ENCODE peak calls at places on chromosomes 1 and 21, in eight cellular contexts. U, I, W, O, E, X, G and B are unnamed samples.
A peak's percentile ranks its signal among the peaks of the same experiment; 100 is the strongest.

GRCh38 chr1:45925728-45926287 is 122.4 kb downstream of the MAST2 start:
- DNase-seq in X (no peak), O (no peak), E (no peak), G (no peak), U (no peak), W (no peak), I (peak; percentile 69), B (no peak)

GRCh38 chr21:35603471-35603870 is 456.9 kb downstream of the SETD4 start:
- DNase-seq in O (no peak), G (no peak), U (no peak), E (no peak), X (peak; percentile 67), I (no peak), W (no peak), B (no peak)

GRCh38 chr1:30969903-30970302 is 61.3 kb upstream of the SDC3 start:
- DNase-seq in W (no peak), I (no peak), E (no peak), U (no peak), G (no peak), O (no peak), X (no peak), B (no peak)

GRCh38 chr1:239717097-239718051 is 331.0 kb downstream of the CHRM3 start:
- DNase-seq in U (no peak), W (peak; percentile 75), E (no peak), X (no peak), I (no peak), O (peak; percentile 8), G (no peak), B (no peak)

GRCh38 chr1:25338188-25338981 is at the start of gene TMEM50A:
- DNase-seq in U (peak; percentile 91), O (peak; percentile 86), E (peak; percentile 53), W (peak; percentile 79), X (peak; percentile 90), G (peak; percentile 79), I (peak; percentile 87), B (peak; percentile 91)

GRCh38 chr1:102097451-102097850 is 100.7 kb upstream of the OLFM3 start:
- DNase-seq in X (no peak), O (no peak), W (peak; percentile 83), G (no peak), I (no peak), E (no peak), U (no peak), B (no peak)

GRCh38 chr1:170864784-170865538 is 70.4 kb upstream of the MROH9 start:
- DNase-seq in O (no peak), G (no peak), U (no peak), W (no peak), I (no peak), X (no peak), E (no peak), B (no peak)

GRCh38 chr1:211610779-211611556 is 32.0 kb upstream of the SLC30A1 start:
- DNase-seq in X (no peak), O (peak; percentile 24), W (no peak), E (no peak), G (peak; percentile 38), U (no peak), I (no peak), B (no peak)

GRCh38 chr1:42971848-42972291 is 13.2 kb upstream of the SLC2A1 start:
- DNase-seq in I (no peak), X (no peak), O (no peak), E (no peak), W (no peak), U (peak; percentile 64), G (peak; percentile 94), B (no peak)

GRCh38 chr1:204417231-204417997 is 5.8 kb upstream of the PPP1R15B start:
- DNase-seq in I (no peak), G (peak; percentile 97), X (no peak), U (peak; percentile 91), W (peak; percentile 99), O (peak; percentile 97), E (no peak), B (no peak)

GRCh38 chr1:150352883-150353282 is 11.1 kb upstream of the RPRD2 start:
- DNase-seq in W (no peak), O (no peak), E (no peak), G (no peak), I (no peak), U (no peak), X (no peak), B (no peak)

GRCh38 chr1:175572932-175573871 is 170.2 kb downstream of the TNR start:
- DNase-seq in I (no peak), X (no peak), W (no peak), U (peak; percentile 62), O (no peak), G (no peak), E (no peak), B (no peak)

GRCh38 chr1:97849350-97850339 is 71.2 kb downstream of the DPYD start:
- DNase-seq in E (no peak), X (no peak), G (peak; percentile 89), O (peak; percentile 36), I (no peak), W (peak; percentile 83), U (peak; percentile 12), B (no peak)

GRCh38 chr1:27970401-27970800 is 10.6 kb downstream of the XKR8 start:
- DNase-seq in O (no peak), I (no peak), E (no peak), G (peak; percentile 91), U (no peak), W (peak; percentile 41), X (no peak), B (no peak)

GRCh38 chr1:240092301-240093119 is 827 bp downstream of the FMN2 start:
- DNase-seq in G (peak; percentile 74), I (no peak), W (peak; percentile 60), U (peak; percentile 60), O (peak; percentile 73), X (peak; percentile 57), E (no peak), B (peak; percentile 70)

GRCh38 chr1:54069792-54070548 is 16.6 kb downstream of the TCEANC2 start:
- DNase-seq in E (no peak), U (peak; percentile 66), W (peak; percentile 75), X (peak; percentile 56), O (peak; percentile 45), G (peak; percentile 67), I (peak; percentile 69), B (peak; percentile 30)

DNA sequence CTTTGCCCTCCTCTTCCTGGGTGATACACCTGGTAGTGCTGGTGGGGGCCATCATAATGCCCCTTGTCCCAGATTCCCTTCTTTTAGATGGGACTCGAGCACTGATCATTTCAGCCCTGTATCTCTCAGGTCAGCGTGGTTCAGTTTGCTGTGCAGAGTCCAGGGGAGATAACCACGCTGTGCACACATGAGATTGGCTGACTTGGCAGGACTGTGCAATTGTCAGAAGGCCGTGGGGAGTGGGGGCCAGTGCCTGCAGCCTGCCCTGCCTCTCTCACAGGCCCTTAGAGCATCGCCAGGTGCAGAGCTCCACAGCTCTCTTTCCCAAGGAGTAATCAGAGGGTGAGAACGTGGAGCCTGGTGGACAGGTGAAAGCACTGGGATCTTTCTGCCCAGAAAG is 15.2 kb downstream of the EPHX1 start:
- DNase-seq in W (no peak), E (no peak), U (peak; percentile 55), X (no peak), I (no peak), O (no peak), G (no peak), B (no peak)
- H3K4me3 ChIP-seq in W (no peak overlapping the region), E (no peak overlapping the region), U (no peak overlapping the region), X (no peak overlapping the region), I (no peak overlapping the region), O (no peak overlapping the region), G (no peak overlapping the region), B (no peak overlapping the region)

GRCh38 chr21:33078907-33079582 is 9.1 kb downstream of the OLIG1 start:
- DNase-seq in E (no peak), O (peak; percentile 41), G (peak; percentile 84), U (peak; percentile 62), I (no peak), X (no peak), W (peak; percentile 86), B (no peak)
- H3K4me2 ChIP-seq in E (no peak overlapping the region), O (peak overlapping the region; percentile 40), G (no peak overlapping the region), U (no peak overlapping the region), I (no peak overlapping the region), X (no peak overlapping the region), W (peak overlapping the region; percentile 44), B (no peak overlapping the region)

GRCh38 chr1:67812225-67812624 is 21.0 kb downstream of the GNG12 start:
- DNase-seq in O (no peak), X (no peak), I (no peak), W (no peak), E (no peak), U (no peak), G (no peak), B (no peak)
- H3K4me3 ChIP-seq in O (no peak overlapping the region), X (no peak overlapping the region), I (no peak overlapping the region), W (no peak overlapping the region), E (no peak overlapping the region), U (no peak overlapping the region), G (no peak overlapping the region), B (no peak overlapping the region)

GRCh38 chr1:15577691-15578090 is 7.2 kb downstream of the AGMAT start:
- DNase-seq in U (no peak), I (no peak), W (no peak), O (no peak), E (no peak), G (no peak), X (no peak), B (no peak)
- H3K4me2 ChIP-seq in U (no peak overlapping the region), I (no peak overlapping the region), W (no peak overlapping the region), O (no peak overlapping the region), E (no peak overlapping the region), G (no peak overlapping the region), X (no peak overlapping the region), B (no peak overlapping the region)

GRCh38 chr1:22658385-22659163 is 5.5 kb downstream of the C1QB start:
- DNase-seq in O (no peak), U (no peak), X (no peak), I (no peak), G (no peak), E (no peak), W (no peak), B (no peak)
- H3K4me3 ChIP-seq in O (no peak overlapping the region), U (no peak overlapping the region), X (no peak overlapping the region), I (no peak overlapping the region), G (no peak overlapping the region), E (no peak overlapping the region), W (no peak overlapping the region), B (no peak overlapping the region)

DNA sequence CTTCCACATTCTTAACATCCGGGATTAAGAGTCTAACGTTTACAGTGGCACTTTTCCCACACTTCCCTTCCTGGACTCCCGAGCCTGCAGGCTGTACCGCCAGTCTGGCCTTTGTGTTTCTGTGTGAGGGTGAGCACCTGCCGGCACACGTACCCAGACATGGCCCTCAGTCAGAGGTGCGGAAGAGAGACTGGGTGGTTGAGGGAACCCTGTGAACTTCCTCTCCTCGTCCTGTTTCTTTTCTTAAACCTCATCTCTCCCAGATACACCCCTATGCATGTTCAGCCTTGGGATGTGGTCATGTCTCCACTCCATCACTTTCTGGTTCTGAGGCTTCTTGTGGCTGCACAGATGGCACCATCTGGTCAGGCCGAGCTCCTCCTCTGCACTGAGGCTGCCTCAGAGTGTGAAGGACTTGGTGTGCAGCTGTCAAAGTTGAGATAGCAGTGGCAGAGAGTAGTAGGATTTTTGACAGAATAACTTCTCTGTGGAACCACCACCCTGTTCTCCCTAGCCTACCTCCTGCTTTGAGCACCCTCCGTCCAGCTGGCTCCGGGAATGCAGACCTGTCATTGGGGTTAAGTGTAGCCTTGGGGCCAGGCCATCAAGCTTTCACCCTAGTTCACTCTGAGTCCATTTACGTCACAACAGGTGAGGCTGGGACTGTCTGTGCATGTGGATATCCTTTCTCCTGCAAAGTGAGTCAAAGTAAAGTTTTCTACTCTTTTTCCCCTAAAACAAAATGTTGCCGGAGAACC is 31.4 kb downstream of the VASH2 start:
- DNase-seq in W (no peak), X (no peak), I (no peak), U (no peak), G (peak; percentile 13), E (no peak), O (no peak), B (no peak)
- H3K4me2 ChIP-seq in W (no peak overlapping the region), X (peak overlapping the region; percentile 17), I (no peak overlapping the region), U (no peak overlapping the region), G (no peak overlapping the region), E (no peak overlapping the region), O (peak overlapping the region; percentile 38), B (no peak overlapping the region)